ENCODE peak calls at places on chromosomes 6 and 20, in nine cellular contexts. M is CD8-positive, alpha-beta T cell; E is IMR-90; L is A549; A is astrocyte; I is ovary; S is upper lobe of right lung; W is mammary epithelial cell; V is RWPE1. Y is an unnamed sample.
A peak's percentile ranks its signal among the peaks of the same experiment; 100 is the strongest.

GRCh38 chr6:5466459-5466858 is 205.1 kb downstream of the FARS2 start:
- DNase-seq in W (peak; percentile 30), S (no peak), E (peak; percentile 88), M (no peak), I (no peak), L (no peak), V (no peak), A (peak; percentile 59), Y (peak; percentile 70)

GRCh38 chr6:37653933-37654565 is 43.6 kb downstream of the MDGA1 start:
- DNase-seq in V (peak; percentile 22), M (no peak), S (no peak), W (peak; percentile 50), E (peak; percentile 34), I (no peak), A (no peak), L (peak; percentile 67), Y (peak; percentile 74)

GRCh38 chr6:137981758-137982157 is 114.7 kb downstream of the TNFAIP3 start:
- DNase-seq in W (no peak), A (no peak), M (no peak), V (no peak), S (no peak), I (no peak), E (no peak), L (no peak), Y (no peak)

GRCh38 chr6:74606488-74607135 is 599.2 kb downstream of the COL12A1 start:
- DNase-seq in L (peak; percentile 59), V (peak; percentile 76), W (peak; percentile 85), M (no peak), I (no peak), S (no peak), A (peak; percentile 97), E (peak; percentile 96), Y (peak; percentile 93)

GRCh38 chr6:11711644-11711993 is 67.0 kb downstream of the ADTRP start:
- DNase-seq in W (no peak), I (no peak), L (no peak), E (peak; percentile 80), S (peak; percentile 63), A (no peak), M (no peak), V (no peak), Y (no peak)

GRCh38 chr20:57197352-57198198 is 68.9 kb downstream of the BMP7 start:
- DNase-seq in W (no peak), E (no peak), A (no peak), M (no peak), I (no peak), L (no peak), V (no peak), S (no peak), Y (no peak)

GRCh38 chr20:11716239-11716944 is 201.3 kb upstream of the BTBD3 start:
- DNase-seq in W (peak; percentile 71), S (no peak), L (peak; percentile 78), M (no peak), E (peak; percentile 90), V (peak; percentile 16), I (no peak), A (peak; percentile 94), Y (peak; percentile 90)

GRCh38 chr6:93294879-93295278 is 124.5 kb downstream of the EPHA7 start:
- DNase-seq in V (no peak), S (no peak), E (no peak), A (no peak), M (no peak), I (no peak), L (no peak), W (no peak), Y (no peak)

GRCh38 chr20:36538026-36538764 is 3.1 kb upstream of the MYL9 start:
- DNase-seq in E (peak; percentile 60), W (no peak), I (no peak), M (no peak), A (peak; percentile 49), V (no peak), S (no peak), L (no peak), Y (peak; percentile 45)

GRCh38 chr6:35919827-35920751 is 809 bp downstream of the SRPK1 start:
- DNase-seq in A (peak; percentile 63), W (peak; percentile 85), S (peak; percentile 66), M (no peak), V (peak; percentile 61), E (peak; percentile 78), I (no peak), L (peak; percentile 45), Y (peak; percentile 63)

GRCh38 chr6:5695260-5696245 is 311.2 kb downstream of the NRN1 start:
- DNase-seq in V (no peak), W (peak; percentile 55), I (no peak), E (peak; percentile 79), S (no peak), M (no peak), A (peak; percentile 91), L (no peak), Y (peak; percentile 54)

GRCh38 chr20:62617711-62618483 is 24.4 kb upstream of the SLCO4A1 start:
- DNase-seq in I (no peak), W (no peak), V (peak; percentile 44), S (peak; percentile 79), A (no peak), M (no peak), E (no peak), L (no peak), Y (no peak)

GRCh38 chr6:36865835-36866234 is 8.8 kb downstream of the PPIL1 start:
- DNase-seq in V (no peak), L (no peak), E (no peak), M (no peak), S (no peak), A (no peak), W (no peak), I (no peak), Y (no peak)

GRCh38 chr6:144528605-144529425 is 243.7 kb downstream of the UTRN start:
- DNase-seq in S (no peak), V (no peak), I (no peak), W (peak; percentile 16), L (no peak), E (peak; percentile 28), M (no peak), A (peak; percentile 44), Y (peak; percentile 73)

GRCh38 chr6:111781055-111781708 is 92.1 kb downstream of the FYN start:
- DNase-seq in L (no peak), I (peak; percentile 71), V (peak; percentile 10), W (peak; percentile 37), S (no peak), E (peak; percentile 68), M (no peak), A (no peak), Y (peak; percentile 49)

GRCh38 chr6:89297695-89298351 is 17.3 kb downstream of the GABRR2 start:
- DNase-seq in I (no peak), S (no peak), L (peak; percentile 76), W (peak; percentile 95), M (peak; percentile 19), A (peak; percentile 98), V (peak; percentile 92), E (peak; percentile 99), Y (peak; percentile 97)

GRCh38 chr6:82057846-82058554 is 189.5 kb downstream of the IBTK start:
- DNase-seq in I (no peak), V (no peak), S (no peak), A (peak; percentile 48), M (no peak), W (peak; percentile 33), L (no peak), E (peak; percentile 57), Y (peak; percentile 32)

GRCh38 chr6:145815351-145815772 is 767 bp upstream of the FBXO30 start:
- DNase-seq in E (peak; percentile 8), S (no peak), W (no peak), M (no peak), I (no peak), L (no peak), A (peak; percentile 15), V (peak; percentile 31), Y (peak; percentile 18)

GRCh38 chr20:24102749-24103148 is 114.2 kb upstream of the GGTLC1 start:
- DNase-seq in V (peak; percentile 34), L (peak; percentile 47), I (no peak), M (no peak), A (no peak), W (peak; percentile 51), S (no peak), E (no peak), Y (peak; percentile 60)

GRCh38 chr6:138500045-138500665 is 861 bp upstream of the NHSL1 start:
- DNase-seq in S (no peak), A (no peak), M (no peak), V (no peak), L (no peak), W (no peak), I (no peak), E (no peak), Y (no peak)

GRCh38 chr20:4812641-4813075 is 90.9 kb downstream of the PRND start:
- DNase-seq in A (no peak), I (no peak), M (no peak), L (no peak), S (no peak), V (no peak), E (no peak), W (no peak), Y (no peak)
- H3K27ac ChIP-seq in A (no peak overlapping the region), I (no peak overlapping the region), M (peak overlapping the region; percentile 92), L (no peak overlapping the region), S (peak overlapping the region; percentile 87), V (no peak overlapping the region), E (no peak overlapping the region), W (no peak overlapping the region), Y (no peak overlapping the region)

GRCh38 chr20:31440012-31440659 is at the start of gene DEFB123:
- DNase-seq in V (no peak), M (no peak), E (no peak), W (no peak), L (no peak), A (no peak), I (no peak), S (no peak), Y (no peak)
- TF ChIP-seq CTCF in V (peak; percentile 29), M (no peak), E (no peak), W (no peak), L (peak; percentile 24), A (no peak), I (no peak), S (no peak), Y (peak; percentile 22)

DNA sequence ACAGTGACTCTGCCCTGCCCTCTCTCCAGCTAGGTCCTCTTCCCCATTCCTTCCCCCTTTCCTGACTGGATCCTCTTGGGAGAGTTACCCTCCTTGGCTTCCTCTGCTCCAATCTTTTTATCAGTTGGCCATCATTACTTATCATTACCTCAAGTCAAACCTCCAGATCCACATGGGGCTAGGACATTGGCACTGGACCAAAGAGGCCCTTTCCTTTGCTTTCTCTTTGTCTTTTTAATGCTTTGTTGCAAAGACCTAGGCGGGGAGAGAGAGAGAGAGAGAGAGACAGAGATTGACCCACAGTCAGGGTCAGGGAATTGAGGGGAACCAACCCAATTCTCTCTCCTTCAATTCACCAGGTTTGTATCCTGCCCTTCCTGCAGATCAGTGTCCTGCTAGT is 3.6 kb upstream of the VEGFA start:
- DNase-seq in E (no peak), L (no peak), S (no peak), M (no peak), A (no peak), W (no peak), I (no peak), V (no peak), Y (no peak)
- H3K27ac ChIP-seq in E (no peak overlapping the region), L (no peak overlapping the region), S (no peak overlapping the region), M (no peak overlapping the region), A (no peak overlapping the region), W (no peak overlapping the region), I (no peak overlapping the region), V (no peak overlapping the region), Y (no peak overlapping the region)

DNA sequence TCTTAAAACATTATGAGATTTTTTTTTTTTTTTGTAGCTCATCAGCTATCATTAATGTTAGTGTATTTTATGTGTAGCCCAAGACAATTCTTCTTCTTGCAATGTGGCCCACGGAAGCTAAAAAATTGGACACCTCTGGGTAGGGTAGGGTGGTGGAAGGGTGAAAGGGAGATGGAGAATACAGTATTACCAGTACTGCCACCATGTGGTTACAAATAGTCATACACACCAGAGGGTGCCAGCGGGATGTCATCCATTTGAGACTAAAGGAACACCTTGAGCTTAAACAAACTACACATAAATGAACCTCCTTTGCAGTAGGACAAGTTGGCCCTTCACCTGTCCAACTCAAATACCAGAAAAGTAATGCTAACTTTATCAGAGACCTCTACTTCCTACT is 601.9 kb downstream of the HTR1B start:
- DNase-seq in W (peak; percentile 11), A (no peak), E (no peak), S (no peak), V (peak; percentile 3), L (peak; percentile 6), I (no peak), M (no peak), Y (no peak)
- TF ChIP-seq CTCF in W (peak; percentile 55), A (peak; percentile 6), E (peak; percentile 11), S (no peak), V (no peak), L (no peak), I (no peak), M (no peak), Y (peak; percentile 56)